ENCODE peak calls at places on chromosomes 4 and X, in six cellular contexts. E is stimulated activated CD8-positive, alpha-beta memory T cell treated with anti-CD3 and anti-CD28 coated beads, Interleukin-15, amount 100 ng/mL, for 24 hours; N is SW 1271; T is retinal pigment epithelial cell; X is kidney glomerular epithelial cell; S is AG04449. J is an unnamed sample.

GRCh38 chr4:8905236-8905772 is 33.7 kb upstream of the HMX1 start:
- DNase-seq in E (no peak), N (no peak), T (no peak), X (no peak), S (no peak), J (no peak)

GRCh38 chr4:109389367-109390118 is 44.1 kb upstream of the SEC24B start:
- DNase-seq in E (no peak), N (no peak), T (no peak), X (no peak), S (no peak), J (no peak)

GRCh38 chr4:113390850-113391249 is 341.4 kb downstream of the ANK2 start:
- DNase-seq in E (no peak), N (no peak), T (no peak), X (no peak), S (no peak), J (no peak)

GRCh38 chrX:110015915-110016314 is 13.0 kb downstream of the TMEM164 start:
- DNase-seq in E (no peak), N (no peak), T (no peak), X (no peak), S (no peak), J (no peak)

GRCh38 chr4:177718514-177718913 is 276.3 kb upstream of the AGA start:
- DNase-seq in E (no peak), N (no peak), T (no peak), X (no peak), S (no peak), J (no peak)

GRCh38 chrX:34365482-34365881 is 233.4 kb upstream of the FAM47A start:
- DNase-seq in E (no peak), N (no peak), T (no peak), X (peak; percentile 3), S (no peak), J (no peak)

GRCh38 chr4:173919196-173919595 is 364.3 kb downstream of the FBXO8 start:
- DNase-seq in E (no peak), N (no peak), T (no peak), X (no peak), S (no peak), J (no peak)

GRCh38 chrX:10741003-10741402 is 120.6 kb upstream of the MID1 start:
- DNase-seq in E (no peak), N (no peak), T (no peak), X (no peak), S (no peak), J (no peak)

GRCh38 chr4:125229596-125230058 is 85.1 kb upstream of the FAT4 start:
- DNase-seq in E (no peak), N (no peak), T (no peak), X (no peak), S (no peak), J (no peak)

GRCh38 chrX:1582686-1583437 is 8.5 kb upstream of the AKAP17A start:
- DNase-seq in E (no peak), N (peak; percentile 47), T (no peak), X (no peak), S (no peak), J (peak; percentile 34)

GRCh38 chrX:10090319-10090718 is 66.5 kb upstream of the CLCN4 start:
- DNase-seq in E (no peak), N (no peak), T (no peak), X (peak; percentile 10), S (no peak), J (no peak)

GRCh38 chrX:131752493-131753198 is 208.8 kb downstream of the OR13H1 start:
- DNase-seq in E (no peak), N (peak; percentile 70), T (peak; percentile 34), X (no peak), S (no peak), J (no peak)

GRCh38 chr4:150664935-150665334 is 83.0 kb downstream of the MAB21L2 start:
- DNase-seq in E (no peak), N (peak; percentile 88), T (peak; percentile 33), X (peak; percentile 58), S (no peak), J (no peak)

GRCh38 chr4:101599620-101600019 is 190.9 kb upstream of the BANK1 start:
- DNase-seq in E (no peak), N (no peak), T (peak; percentile 46), X (peak; percentile 0), S (no peak), J (no peak)

GRCh38 chrX:97238632-97239031 is 354.9 kb downstream of the RPA4 start:
- DNase-seq in E (no peak), N (no peak), T (no peak), X (no peak), S (no peak), J (no peak)

GRCh38 chr4:73211968-73212367 is 46.6 kb downstream of the ANKRD17 start:
- DNase-seq in E (no peak), N (no peak), T (no peak), X (no peak), S (no peak), J (no peak)